ENCODE peak calls at places on chromosomes 1 and 21, in six cellular contexts. B is K562, A is ovary, H is BE2C, I is esophagus muscularis mucosa, R is fibroblast of lung. G is an unnamed sample. For H3K4me1, the result is how much of the 10 kb centered on the place peaks cover.

GRCh38 chr1:18463984-18464664 is 16.6 kb upstream of the KLHDC7A start:
- DNase-seq in I (no peak), H (no peak), A (no peak), R (no peak), B (no peak), G (no peak)

GRCh38 chr1:6588893-6589481 is 9.2 kb downstream of the ZBTB48 start:
- DNase-seq in R (no peak), B (no peak), H (no peak), I (no peak), A (no peak), G (no peak)

GRCh38 chr1:72485786-72486185 is 203.4 kb upstream of the NEGR1 start:
- DNase-seq in I (no peak), R (peak), A (no peak), H (no peak), B (no peak), G (no peak)

GRCh38 chr1:221708987-221709386 is 32.9 kb downstream of the DUSP10 start:
- DNase-seq in H (peak), R (peak), I (no peak), A (no peak), B (no peak), G (peak)

GRCh38 chr1:89198500-89199072 is at the start of gene GBP4:
- DNase-seq in I (no peak), B (no peak), H (no peak), R (peak), A (peak), G (peak)

GRCh38 chr1:162310337-162310736 is 66.3 kb downstream of the SPATA46 start:
- DNase-seq in A (no peak), H (no peak), B (no peak), I (no peak), R (peak), G (no peak)

GRCh38 chr1:168391759-168392681 is 111.3 kb downstream of the TBX19 start:
- DNase-seq in B (no peak), I (peak), H (no peak), A (no peak), R (peak), G (no peak)

GRCh38 chr21:39687069-39687468 is 57.9 kb upstream of the IGSF5 start:
- DNase-seq in R (no peak), A (no peak), B (no peak), H (no peak), I (no peak), G (no peak)

GRCh38 chr1:34695580-34695979 is 59.3 kb upstream of the GJB5 start:
- DNase-seq in A (no peak), I (no peak), B (no peak), H (peak), R (no peak), G (no peak)

GRCh38 chr1:116372651-116373444 is at the start of gene ATP1A1:
- DNase-seq in R (peak), A (peak), I (peak), B (peak), H (peak), G (peak)

GRCh38 chr21:32338209-32338921 is 39.7 kb downstream of the MRAP start:
- DNase-seq in I (no peak), R (no peak), A (no peak), B (no peak), H (no peak), G (no peak)

GRCh38 chr1:156134716-156135435 is 18.5 kb upstream of the SEMA4A start:
- DNase-seq in H (no peak), R (no peak), I (no peak), B (no peak), A (no peak), G (no peak)

GRCh38 chr1:13965770-13966398 is 265.9 kb downstream of the PRDM2 start:
- DNase-seq in I (no peak), A (peak), H (peak), B (peak), R (peak), G (peak)

GRCh38 chr21:45055861-45056260 is 18.5 kb upstream of the ADARB1 start:
- DNase-seq in I (no peak), H (no peak), A (no peak), B (no peak), R (peak), G (no peak)

GRCh38 chr1:235351441-235351840 is 15.8 kb upstream of the TBCE start:
- DNase-seq in I (no peak), B (no peak), R (no peak), A (no peak), H (no peak), G (no peak)

GRCh38 chr1:46747683-46748288 is 28.9 kb upstream of the EFCAB14 start:
- DNase-seq in A (no peak), I (peak), R (peak), B (peak), H (peak), G (peak)

GRCh38 chr21:36717901-36718465 is 19.1 kb downstream of the SIM2 start:
- DNase-seq in R (no peak), H (no peak), I (no peak), A (no peak), B (no peak), G (no peak)

GRCh38 chr1:19313961-19314882 is 2.1 kb downstream of the SLC66A1 start:
- DNase-seq in R (no peak), H (no peak), I (no peak), B (no peak), A (no peak), G (no peak)

GRCh38 chr1:109993885-109994284 is 9.3 kb downstream of the AHCYL1 start:
- DNase-seq in A (no peak), H (no peak), R (peak), B (no peak), I (no peak), G (no peak)

GRCh38 chr1:192986110-192986747 is 72.9 kb downstream of the UCHL5 start:
- DNase-seq in H (no peak), R (peak), B (peak), A (no peak), I (no peak), G (no peak)

GRCh38 chr1:192516776-192517297 is 58.7 kb upstream of the RGS1 start:
- DNase-seq in I (no peak), H (no peak), R (peak), A (no peak), B (no peak), G (no peak)

GRCh38 chr1:43373034-43373940 is 5.5 kb upstream of the ELOVL1 start:
- DNase-seq in R (peak), I (no peak), B (no peak), A (no peak), H (no peak), G (no peak)

GRCh38 chr1:178232108-178232507 is 138.2 kb downstream of the RASAL2 start:
- DNase-seq in A (no peak), H (no peak), B (no peak), R (no peak), I (no peak), G (no peak)

GRCh38 chr1:82795503-82796149 is 994.9 kb downstream of the ADGRL2 start:
- DNase-seq in R (no peak), B (no peak), I (no peak), H (no peak), A (no peak), G (no peak)

GRCh38 chr21:38986460-38987395 is 181.0 kb downstream of the ETS2 start:
- DNase-seq in A (no peak), H (no peak), R (no peak), I (no peak), B (no peak), G (no peak)

GRCh38 chr1:38786040-38786436 is 73.5 kb downstream of the RRAGC start:
- DNase-seq in H (no peak), B (peak), A (no peak), R (no peak), I (no peak), G (no peak)

GRCh38 chr21:42565886-42566523 is 52.4 kb downstream of the SLC37A1 start:
- DNase-seq in I (no peak), B (no peak), R (no peak), A (peak), H (no peak), G (no peak)

GRCh38 chr21:38244885-38245869 is 11.6 kb upstream of the KCNJ15 start:
- DNase-seq in H (no peak), I (no peak), A (no peak), B (no peak), R (peak), G (no peak)

DNA sequence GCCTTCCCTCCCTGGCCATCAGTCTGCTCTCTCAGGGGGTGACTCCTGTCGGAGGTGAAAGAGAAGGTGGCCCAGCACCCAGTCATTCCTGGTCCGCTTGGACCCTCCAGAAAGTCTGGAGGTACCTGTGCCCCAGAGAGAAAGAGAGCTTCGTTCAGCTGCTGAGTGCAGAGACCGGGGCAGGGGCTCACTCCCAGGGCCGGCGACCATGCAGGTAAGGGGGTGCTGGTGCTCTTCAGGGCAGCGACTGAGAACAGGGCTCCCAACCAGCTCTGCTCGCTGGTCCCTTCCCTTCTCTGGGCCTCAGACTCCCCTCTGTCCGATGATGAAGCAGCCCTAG is 30.1 kb downstream of the HSPG2 start:
- DNase-seq in R (no peak), H (no peak), B (peak), I (no peak), A (no peak), G (no peak)
- H3K4me1 ChIP-seq in R (under half), H (under half), B (half or more), I (half or more), A (under half), G (half or more)

GRCh38 chr1:247211339-247211738 is 39.5 kb upstream of the ZNF124 start:
- DNase-seq in A (no peak), H (no peak), B (no peak), I (no peak), R (no peak), G (no peak)
- H3K4me3 ChIP-seq in A (no peak), H (no peak), B (no peak), I (no peak), R (no peak), G (no peak)

GRCh38 chr1:37031419-37031818 is 2.9 kb downstream of the GRIK3 start:
- DNase-seq in R (no peak), B (no peak), H (no peak), A (no peak), I (no peak), G (no peak)

GRCh38 chr1:37032660-37033354 is 1.5 kb downstream of the GRIK3 start:
- DNase-seq in B (no peak), I (no peak), A (no peak), R (no peak), H (no peak), G (no peak)

GRCh38 chr1:37033355-37034291 is 692 bp downstream of the GRIK3 start:
- DNase-seq in A (no peak), I (no peak), R (no peak), H (peak), B (no peak), G (no peak)

GRCh38 chr1:37031871-37032270 is 2.4 kb downstream of the GRIK3 start:
- DNase-seq in I (no peak), A (no peak), R (no peak), H (no peak), B (no peak), G (no peak)

GRCh38 chr1:37028981-37029617 is 5.2 kb downstream of the GRIK3 start:
- DNase-seq in A (no peak), I (no peak), R (no peak), H (peak), B (no peak), G (no peak)
- TF ChIP-seq CTCF in A (no peak), I (no peak), R (no peak), H (peak), B (peak), G (no peak)

DNA sequence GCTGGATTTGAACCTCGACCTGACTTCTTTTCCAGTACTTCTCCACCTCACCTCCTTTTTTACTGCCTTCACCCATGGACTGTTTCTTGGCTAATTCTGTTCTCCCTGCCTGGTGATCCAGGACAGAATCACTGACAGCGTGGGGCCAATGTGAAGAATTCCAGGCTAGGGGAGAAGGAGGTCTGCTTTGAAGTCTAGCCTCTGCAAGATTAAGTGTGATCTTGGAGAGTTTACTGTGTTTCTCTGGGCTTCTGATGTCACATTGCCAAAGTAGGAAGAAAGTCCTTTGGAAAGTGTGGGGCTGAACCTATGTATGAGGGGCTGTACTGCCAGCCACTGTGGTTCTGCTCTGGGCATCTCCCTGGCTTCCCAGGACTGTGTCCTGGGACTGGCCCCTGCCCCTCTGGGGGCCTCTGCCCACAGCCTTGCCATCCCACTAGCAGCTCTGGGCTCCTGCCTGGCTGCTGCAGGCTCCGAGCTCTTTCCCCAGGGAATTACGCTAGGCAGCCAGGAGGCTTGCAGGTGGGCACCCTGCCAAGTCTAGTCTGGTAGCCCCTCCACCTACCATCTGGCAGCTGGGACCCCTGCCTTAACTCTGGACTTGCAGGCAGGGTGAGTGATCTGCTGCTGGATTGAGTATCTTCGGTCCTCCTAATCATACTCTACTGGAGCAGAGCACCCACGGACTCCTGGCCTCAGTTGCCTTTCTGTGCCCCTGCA is 52.2 kb downstream of the YARS1 start:
- DNase-seq in I (no peak), H (peak), R (no peak), A (no peak), B (no peak), G (no peak)
- H3K4me1 ChIP-seq in I (half or more), H (under half), R (under half), A (under half), B (under half), G (under half)

DNA sequence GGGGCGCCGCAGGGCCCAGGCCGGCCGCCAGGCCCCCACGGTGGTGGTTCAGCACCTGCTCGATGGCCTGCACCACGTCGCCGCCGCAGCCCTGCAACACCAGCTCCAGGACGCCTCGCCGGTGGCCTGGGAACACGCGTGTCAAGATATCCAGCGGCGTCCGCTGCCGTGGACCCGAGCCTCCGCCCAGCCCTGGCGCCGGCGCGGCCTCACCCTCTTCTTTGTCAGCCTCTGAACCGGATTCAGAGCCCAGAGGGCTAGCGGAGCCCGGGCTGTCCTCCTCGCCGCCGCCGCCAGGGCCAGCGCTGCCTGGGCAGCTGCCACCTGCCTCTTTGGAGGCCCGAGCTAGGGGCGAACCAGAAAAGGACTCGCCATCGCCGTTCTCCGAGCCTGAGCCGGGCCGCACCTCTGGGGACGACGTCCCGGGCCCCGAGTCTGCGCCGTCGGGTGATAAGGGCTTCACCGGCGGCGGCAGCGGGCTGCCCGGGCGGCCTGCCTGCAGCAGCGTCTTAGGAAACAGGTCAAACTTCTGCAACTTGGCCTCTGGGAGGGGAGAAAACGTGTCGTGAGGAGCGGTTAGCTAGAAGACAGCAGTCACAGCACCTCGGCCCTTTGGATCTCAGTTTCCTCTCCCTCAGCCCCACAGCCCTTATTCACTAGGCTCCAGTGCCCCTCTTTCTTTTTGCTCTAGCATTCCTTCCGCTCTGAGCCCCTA is 3.9 kb downstream of the DMRTA2 start:
- DNase-seq in B (no peak), A (no peak), R (no peak), I (no peak), H (peak), G (no peak)
- H3K4me3 ChIP-seq in B (no peak), A (no peak), R (no peak), I (peak), H (peak), G (peak)